ENCODE peak calls at places on chromosomes 6 and 20, in five cellular contexts. One of them, this sample, is unnamed.

GRCh38 chr6:89323461-89324098 is 8.5 kb upstream of the GABRR2 start:
- DNase-seq in GM13976: no peak
- DNase-seq in fibroblast of the aortic adventitia: peak; percentile 26
- DNase-seq in left lung: no peak
- DNase-seq in A549: no peak
- DNase-seq in this sample: no peak

GRCh38 chr20:57395111-57395959 is 4.1 kb downstream of the RBM38 start:
- DNase-seq in left lung: peak; percentile 76
- DNase-seq in A549: no peak
- DNase-seq in GM13976: no peak
- DNase-seq in fibroblast of the aortic adventitia: peak; percentile 83
- DNase-seq in this sample: no peak

GRCh38 chr20:45345104-45345936 is 2.9 kb downstream of the SDC4 start:
- DNase-seq in A549: no peak
- DNase-seq in GM13976: no peak
- DNase-seq in fibroblast of the aortic adventitia: no peak
- DNase-seq in left lung: peak; percentile 88
- DNase-seq in this sample: no peak

GRCh38 chr20:62900052-62900691 is 26.1 kb downstream of the DIDO1 start:
- DNase-seq in fibroblast of the aortic adventitia: peak; percentile 68
- DNase-seq in GM13976: peak; percentile 92
- DNase-seq in left lung: peak; percentile 86
- DNase-seq in A549: peak; percentile 92
- DNase-seq in this sample: peak; percentile 85

GRCh38 chr6:195861-196360 is 96.4 kb upstream of the DUSP22 start:
- DNase-seq in A549: no peak
- DNase-seq in left lung: no peak
- DNase-seq in fibroblast of the aortic adventitia: peak; percentile 87
- DNase-seq in GM13976: no peak
- DNase-seq in this sample: peak; percentile 82

GRCh38 chr20:45114465-45115385 is at the start of gene WFDC5:
- DNase-seq in fibroblast of the aortic adventitia: no peak
- DNase-seq in left lung: no peak
- DNase-seq in GM13976: peak; percentile 33
- DNase-seq in A549: no peak
- DNase-seq in this sample: peak; percentile 68

GRCh38 chr6:121912905-121913304 is 477.5 kb downstream of the GJA1 start:
- DNase-seq in left lung: no peak
- DNase-seq in A549: no peak
- DNase-seq in fibroblast of the aortic adventitia: peak; percentile 12
- DNase-seq in GM13976: no peak
- DNase-seq in this sample: no peak

GRCh38 chr20:17828598-17829144 is 128.9 kb downstream of the BANF2 start:
- DNase-seq in fibroblast of the aortic adventitia: no peak
- DNase-seq in GM13976: no peak
- DNase-seq in A549: no peak
- DNase-seq in left lung: no peak
- DNase-seq in this sample: no peak

GRCh38 chr20:9262653-9263194 is 193.8 kb downstream of the PLCB4 start:
- DNase-seq in left lung: no peak
- DNase-seq in fibroblast of the aortic adventitia: no peak
- DNase-seq in A549: no peak
- DNase-seq in GM13976: no peak
- DNase-seq in this sample: no peak

GRCh38 chr20:25295386-25296093 is 47.7 kb downstream of the PYGB start:
- DNase-seq in A549: no peak
- DNase-seq in fibroblast of the aortic adventitia: no peak
- DNase-seq in GM13976: no peak
- DNase-seq in left lung: no peak
- DNase-seq in this sample: no peak

DNA sequence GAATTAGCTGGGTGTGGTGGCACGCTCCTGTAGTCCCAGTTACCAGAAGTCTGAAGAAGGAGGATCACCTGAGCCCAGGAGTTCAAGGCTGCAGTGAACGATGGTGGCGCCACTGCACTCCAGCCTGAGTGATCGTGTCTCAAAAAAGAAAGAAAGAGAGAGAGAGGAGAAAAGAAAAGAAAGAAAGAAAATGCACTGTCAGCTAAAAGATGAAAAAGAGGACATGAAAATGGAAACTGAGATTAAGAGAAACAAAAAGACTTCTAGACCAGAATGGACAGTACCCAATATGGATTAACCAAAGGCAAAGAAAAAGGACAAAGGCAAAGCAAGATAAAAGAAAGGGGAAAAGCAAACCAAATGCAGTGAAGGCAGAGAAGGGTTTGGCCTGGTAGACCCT is 9.0 kb upstream of the RALGAPA2 start:
- DNase-seq in GM13976: no peak
- DNase-seq in fibroblast of the aortic adventitia: no peak
- DNase-seq in A549: no peak
- DNase-seq in left lung: no peak
- DNase-seq in this sample: no peak
- TF ChIP-seq CTCF in GM13976: no peak
- TF ChIP-seq CTCF in fibroblast of the aortic adventitia: no peak
- TF ChIP-seq CTCF in A549: no peak
- TF ChIP-seq CTCF in left lung: no peak
- TF ChIP-seq CTCF in this sample: no peak

GRCh38 chr20:1215386-1216170 is 10.3 kb upstream of the RAD21L1 start:
- DNase-seq in left lung: no peak
- DNase-seq in A549: no peak
- DNase-seq in GM13976: no peak
- DNase-seq in fibroblast of the aortic adventitia: no peak
- DNase-seq in this sample: peak; percentile 83

GRCh38 chr20:1210501-1210900 is 7.2 kb downstream of the C20orf202 start:
- DNase-seq in left lung: no peak
- DNase-seq in A549: no peak
- DNase-seq in fibroblast of the aortic adventitia: no peak
- DNase-seq in GM13976: no peak
- DNase-seq in this sample: no peak

GRCh38 chr20:1214838-1215261 is 11.0 kb upstream of the RAD21L1 start:
- DNase-seq in left lung: no peak
- DNase-seq in A549: no peak
- DNase-seq in fibroblast of the aortic adventitia: no peak
- DNase-seq in GM13976: no peak
- DNase-seq in this sample: no peak

GRCh38 chr20:1211954-1212497 is 8.8 kb downstream of the C20orf202 start:
- DNase-seq in fibroblast of the aortic adventitia: no peak
- DNase-seq in A549: no peak
- DNase-seq in GM13976: no peak
- DNase-seq in left lung: no peak
- DNase-seq in this sample: no peak

DNA sequence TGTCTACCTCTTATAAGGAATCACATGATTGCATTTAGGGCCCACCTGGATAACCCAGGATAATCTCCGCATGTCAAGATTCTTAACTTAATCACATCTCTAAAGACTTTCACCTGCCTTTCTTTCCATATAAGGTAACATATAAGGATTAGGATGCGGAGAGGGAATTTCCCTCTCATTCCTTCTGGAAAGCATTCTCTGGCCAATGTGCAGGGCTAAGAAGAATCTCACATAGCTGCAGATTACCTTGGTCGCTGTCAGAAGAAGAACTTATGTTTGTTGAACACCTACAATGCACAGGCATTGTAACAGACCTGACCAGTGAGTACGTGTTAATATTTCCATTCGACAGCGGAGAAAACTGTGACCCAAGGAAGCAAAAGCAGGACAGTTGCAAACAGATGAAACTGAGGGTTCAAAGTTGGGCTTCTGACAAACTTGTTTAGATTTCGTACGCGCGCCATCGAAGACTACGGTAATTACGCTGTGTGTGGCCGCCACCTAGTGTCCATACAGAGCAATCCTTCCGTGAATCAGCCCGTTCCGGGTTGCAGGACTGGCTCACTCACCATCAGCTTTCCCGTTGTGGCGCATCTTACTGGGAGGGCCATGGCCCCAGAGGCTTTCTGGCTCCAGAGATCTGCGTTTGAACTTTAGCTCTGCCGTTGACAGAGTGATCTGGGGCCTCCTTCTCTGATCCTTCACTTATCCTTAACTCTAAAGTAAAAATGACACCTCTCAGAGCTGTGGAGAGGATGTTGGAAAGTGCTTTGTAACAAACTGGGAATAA is 9.5 kb downstream of the C20orf202 start:
- DNase-seq in left lung: no peak
- DNase-seq in A549: peak; percentile 82
- DNase-seq in GM13976: peak; percentile 67
- DNase-seq in fibroblast of the aortic adventitia: peak; percentile 73
- DNase-seq in this sample: peak; percentile 86
- TF ChIP-seq CTCF in left lung: peak; percentile 89
- TF ChIP-seq CTCF in A549: peak; percentile 92
- TF ChIP-seq CTCF in GM13976: peak; percentile 86
- TF ChIP-seq CTCF in fibroblast of the aortic adventitia: peak; percentile 88
- TF ChIP-seq CTCF in this sample: peak; percentile 91

GRCh38 chr6:125511809-125512341 is 210.1 kb upstream of the HDDC2 start:
- DNase-seq in fibroblast of the aortic adventitia: peak; percentile 89
- DNase-seq in left lung: no peak
- DNase-seq in GM13976: no peak
- DNase-seq in A549: no peak
- DNase-seq in this sample: no peak

GRCh38 chr6:125513978-125514377 is 212.2 kb upstream of the HDDC2 start:
- DNase-seq in left lung: no peak
- DNase-seq in GM13976: no peak
- DNase-seq in A549: no peak
- DNase-seq in fibroblast of the aortic adventitia: no peak
- DNase-seq in this sample: no peak

GRCh38 chr6:125510405-125510804 is 208.6 kb upstream of the HDDC2 start:
- DNase-seq in left lung: no peak
- DNase-seq in fibroblast of the aortic adventitia: no peak
- DNase-seq in GM13976: no peak
- DNase-seq in A549: no peak
- DNase-seq in this sample: no peak

GRCh38 chr6:125509477-125509876 is 207.7 kb upstream of the HDDC2 start:
- DNase-seq in fibroblast of the aortic adventitia: no peak
- DNase-seq in GM13976: no peak
- DNase-seq in A549: no peak
- DNase-seq in left lung: no peak
- DNase-seq in this sample: no peak

DNA sequence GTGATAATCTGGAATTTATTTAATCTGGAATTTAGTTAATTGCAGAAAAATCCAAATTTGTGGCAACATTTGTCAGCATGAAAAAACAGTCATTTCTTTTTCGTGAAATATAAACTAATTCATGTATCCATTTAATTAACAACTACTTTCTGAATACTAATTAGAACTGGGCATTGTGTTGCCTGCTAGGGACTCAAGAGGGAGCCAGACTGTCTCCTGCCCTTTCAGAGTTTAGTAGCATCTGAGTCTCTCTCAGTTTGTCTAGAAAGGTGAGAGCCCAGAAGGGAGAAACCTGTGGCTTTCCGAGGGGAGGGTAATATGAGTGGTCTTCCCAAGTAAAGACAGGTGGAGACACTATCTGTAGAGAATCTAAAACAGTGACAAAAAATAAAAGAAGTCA is 210.9 kb upstream of the HDDC2 start:
- DNase-seq in GM13976: no peak
- DNase-seq in fibroblast of the aortic adventitia: peak; percentile 4
- DNase-seq in left lung: no peak
- DNase-seq in A549: no peak
- DNase-seq in this sample: peak; percentile 12
- TF ChIP-seq CTCF in GM13976: peak; percentile 54
- TF ChIP-seq CTCF in fibroblast of the aortic adventitia: peak; percentile 25
- TF ChIP-seq CTCF in left lung: no peak
- TF ChIP-seq CTCF in A549: peak; percentile 13
- TF ChIP-seq CTCF in this sample: peak; percentile 19

DNA sequence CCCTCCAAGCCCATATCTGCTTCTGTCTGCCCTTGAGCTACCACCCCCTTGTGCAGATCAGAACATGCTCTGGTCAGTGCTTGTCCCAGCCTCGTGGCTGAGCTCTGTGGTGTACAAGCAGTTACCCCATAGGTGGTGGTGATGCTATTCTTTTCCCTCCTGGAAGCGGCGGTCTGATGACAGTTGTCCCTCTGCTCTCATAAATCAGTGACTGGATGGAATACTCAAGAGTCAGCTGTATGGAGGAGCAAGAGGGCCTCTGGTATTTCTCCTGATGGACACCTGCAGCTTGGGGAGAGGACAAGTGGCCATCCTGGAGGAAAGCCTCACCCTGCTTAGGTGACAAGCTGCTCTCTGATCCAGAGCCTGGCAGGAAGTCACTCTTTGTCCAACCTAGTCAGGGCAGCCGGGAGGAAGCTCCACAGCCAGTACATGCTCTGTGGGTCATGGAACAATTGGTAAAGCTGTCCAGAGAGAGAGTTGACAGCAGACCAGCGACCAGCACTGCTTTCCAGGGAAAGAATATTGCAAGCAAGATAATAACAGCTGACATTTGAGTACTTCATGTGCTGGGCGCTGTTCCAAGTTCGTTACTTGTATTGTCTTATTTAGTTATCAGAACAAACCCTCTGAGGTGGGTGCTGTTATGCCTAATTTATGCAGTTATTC is 47.2 kb downstream of the SCAND1 start:
- DNase-seq in left lung: no peak
- DNase-seq in GM13976: no peak
- DNase-seq in fibroblast of the aortic adventitia: no peak
- DNase-seq in A549: no peak
- DNase-seq in this sample: no peak
- TF ChIP-seq CTCF in left lung: no peak
- TF ChIP-seq CTCF in GM13976: no peak
- TF ChIP-seq CTCF in fibroblast of the aortic adventitia: no peak
- TF ChIP-seq CTCF in A549: no peak
- TF ChIP-seq CTCF in this sample: no peak

GRCh38 chr20:40990542-40991120 is 38.0 kb upstream of the TOP1 start:
- DNase-seq in left lung: peak; percentile 79
- DNase-seq in A549: peak; percentile 91
- DNase-seq in fibroblast of the aortic adventitia: peak; percentile 89
- DNase-seq in GM13976: peak; percentile 82
- DNase-seq in this sample: peak; percentile 86
- TF ChIP-seq CTCF in left lung: peak; percentile 64
- TF ChIP-seq CTCF in A549: peak; percentile 85
- TF ChIP-seq CTCF in fibroblast of the aortic adventitia: peak; percentile 92
- TF ChIP-seq CTCF in GM13976: peak; percentile 82
- TF ChIP-seq CTCF in this sample: peak; percentile 87

GRCh38 chr20:50067461-50067860 is 45.5 kb downstream of the UBE2V1 start:
- DNase-seq in A549: no peak
- DNase-seq in left lung: peak; percentile 2
- DNase-seq in GM13976: no peak
- DNase-seq in fibroblast of the aortic adventitia: no peak
- DNase-seq in this sample: no peak

GRCh38 chr20:50073500-50073899 is 39.5 kb downstream of the UBE2V1 start:
- DNase-seq in fibroblast of the aortic adventitia: no peak
- DNase-seq in GM13976: no peak
- DNase-seq in A549: no peak
- DNase-seq in left lung: peak; percentile 45
- DNase-seq in this sample: no peak

GRCh38 chr20:50071039-50071888 is 41.7 kb downstream of the UBE2V1 start:
- DNase-seq in GM13976: peak; percentile 97
- DNase-seq in fibroblast of the aortic adventitia: peak; percentile 72
- DNase-seq in left lung: peak; percentile 100
- DNase-seq in A549: peak; percentile 88
- DNase-seq in this sample: peak; percentile 93

GRCh38 chr20:50068041-50068651 is 44.8 kb downstream of the UBE2V1 start:
- DNase-seq in A549: no peak
- DNase-seq in fibroblast of the aortic adventitia: no peak
- DNase-seq in left lung: peak; percentile 60
- DNase-seq in GM13976: no peak
- DNase-seq in this sample: no peak

GRCh38 chr20:50070361-50070760 is 42.6 kb downstream of the UBE2V1 start:
- DNase-seq in left lung: no peak
- DNase-seq in A549: no peak
- DNase-seq in GM13976: no peak
- DNase-seq in fibroblast of the aortic adventitia: no peak
- DNase-seq in this sample: peak; percentile 14
- TF ChIP-seq CTCF in left lung: no peak
- TF ChIP-seq CTCF in A549: no peak
- TF ChIP-seq CTCF in GM13976: no peak
- TF ChIP-seq CTCF in fibroblast of the aortic adventitia: no peak
- TF ChIP-seq CTCF in this sample: no peak

This sample was measured in activated CD8-positive, alpha-beta T cell treated with anti-CD3 and anti-CD28 coated beads for 36 hours.